ENCODE peak calls at places on chromosomes 11 and 22, in six cellular contexts. F, U, A, L, B and X are unnamed samples.

GRCh38 chr11:86632499-86633269 is 39.7 kb downstream of the ME3 start:
- DNase-seq in F (peak), U (no peak), A (peak), L (peak), B (no peak), X (no peak)

GRCh38 chr22:44094751-44095302 is 70.7 kb downstream of the PARVB start:
- DNase-seq in F (no peak), U (no peak), A (no peak), L (no peak), B (no peak), X (no peak)

GRCh38 chr11:107598225-107599139 is 7.5 kb downstream of the ELMOD1 start:
- DNase-seq in F (no peak), U (no peak), A (peak), L (no peak), B (no peak), X (no peak)

GRCh38 chr11:130429983-130430382 is 1.6 kb upstream of the ADAMTS8 start:
- DNase-seq in F (no peak), U (no peak), A (no peak), L (no peak), B (no peak), X (no peak)

GRCh38 chr11:9594267-9595046 is 21.0 kb downstream of the WEE1 start:
- DNase-seq in F (no peak), U (no peak), A (no peak), L (no peak), B (no peak), X (no peak)

GRCh38 chr22:29302681-29303465 is 3.6 kb upstream of the GAS2L1 start:
- DNase-seq in F (no peak), U (no peak), A (no peak), L (no peak), B (no peak), X (no peak)

GRCh38 chr11:34318111-34319037 is 39.4 kb downstream of the ABTB2 start:
- DNase-seq in F (peak), U (no peak), A (no peak), L (peak), B (no peak), X (no peak)

GRCh38 chr11:128692750-128693578 is 908 bp upstream of the FLI1 start:
- DNase-seq in F (peak), U (no peak), A (peak), L (no peak), B (no peak), X (no peak)

GRCh38 chr11:61118406-61118805 is 16.1 kb downstream of the CD5 start:
- DNase-seq in F (no peak), U (no peak), A (no peak), L (no peak), B (no peak), X (no peak)

GRCh38 chr22:29145321-29146072 is 60.2 kb upstream of the EMID1 start:
- DNase-seq in F (no peak), U (no peak), A (peak), L (no peak), B (no peak), X (no peak)

GRCh38 chr22:45597460-45598192 is 74.0 kb upstream of the ATXN10 start:
- DNase-seq in F (no peak), U (peak), A (peak), L (no peak), B (no peak), X (no peak)

GRCh38 chr11:33248416-33248957 is 8.7 kb upstream of the HIPK3 start:
- DNase-seq in F (peak), U (no peak), A (no peak), L (peak), B (no peak), X (no peak)

GRCh38 chr11:19389787-19390303 is 149.1 kb upstream of the E2F8 start:
- DNase-seq in F (no peak), U (no peak), A (no peak), L (no peak), B (no peak), X (no peak)

GRCh38 chr22:29621761-29622526 is 18.5 kb downstream of the NF2 start:
- DNase-seq in F (peak), U (no peak), A (no peak), L (peak), B (no peak), X (no peak)

GRCh38 chr11:78633516-78634310 is 59.0 kb upstream of the NARS2 start:
- DNase-seq in F (no peak), U (no peak), A (no peak), L (no peak), B (no peak), X (no peak)

GRCh38 chr11:94604496-94604895 is 37.3 kb downstream of the PIWIL4 start:
- DNase-seq in F (no peak), U (no peak), A (no peak), L (no peak), B (no peak), X (no peak)

GRCh38 chr22:26848244-26848920 is 191.0 kb downstream of the MIAT start:
- DNase-seq in F (no peak), U (peak), A (no peak), L (peak), B (no peak), X (no peak)

GRCh38 chr11:115202900-115203552 is 301.2 kb downstream of the CADM1 start:
- DNase-seq in F (no peak), U (no peak), A (no peak), L (no peak), B (no peak), X (no peak)

GRCh38 chr11:33737362-33737821 is 1.2 kb upstream of the CD59 start:
- DNase-seq in F (no peak), U (no peak), A (no peak), L (no peak), B (no peak), X (no peak)

GRCh38 chr22:45889539-45890350 is 87.2 kb downstream of the WNT7B start:
- DNase-seq in F (no peak), U (no peak), A (no peak), L (no peak), B (no peak), X (no peak)

GRCh38 chr22:27115816-27116256 is 458.4 kb downstream of the MIAT start:
- DNase-seq in F (peak), U (no peak), A (no peak), L (peak), B (no peak), X (no peak)